ENCODE peak calls at places on chromosomes 11 and 22, in ten cellular contexts. One of them, this sample, is unnamed.

GRCh38 chr11:75919525-75919924 is 104.5 kb downstream of the UVRAG start:
- DNase-seq in ovary: no peak
- DNase-seq in T47D: no peak
- DNase-seq in choroid plexus epithelial cell: peak
- DNase-seq in activated CD4-positive, alpha-beta T cell treated with anti-CD3 and anti-CD28 coated beads, Interleukin-2, amount 50 U/mL, for 1 hour: no peak
- DNase-seq in HT-29: no peak
- DNase-seq in cardiac fibroblast: peak
- DNase-seq in NCI-H1417: no peak
- DNase-seq in brain microvascular endothelial cell: no peak
- DNase-seq in fibroblast of lung: peak
- DNase-seq in this sample: no peak

GRCh38 chr11:126426820-126427749 is 71.6 kb downstream of the ST3GAL4 start:
- DNase-seq in ovary: peak
- DNase-seq in T47D: no peak
- DNase-seq in choroid plexus epithelial cell: no peak
- DNase-seq in activated CD4-positive, alpha-beta T cell treated with anti-CD3 and anti-CD28 coated beads, Interleukin-2, amount 50 U/mL, for 1 hour: no peak
- DNase-seq in HT-29: no peak
- DNase-seq in cardiac fibroblast: no peak
- DNase-seq in NCI-H1417: no peak
- DNase-seq in brain microvascular endothelial cell: no peak
- DNase-seq in fibroblast of lung: no peak
- DNase-seq in this sample: no peak

GRCh38 chr11:116109228-116109627 is 605.0 kb upstream of the CADM1 start:
- DNase-seq in ovary: no peak
- DNase-seq in T47D: no peak
- DNase-seq in choroid plexus epithelial cell: peak
- DNase-seq in activated CD4-positive, alpha-beta T cell treated with anti-CD3 and anti-CD28 coated beads, Interleukin-2, amount 50 U/mL, for 1 hour: no peak
- DNase-seq in HT-29: no peak
- DNase-seq in cardiac fibroblast: peak
- DNase-seq in NCI-H1417: no peak
- DNase-seq in brain microvascular endothelial cell: peak
- DNase-seq in fibroblast of lung: peak
- DNase-seq in this sample: no peak

GRCh38 chr22:17783317-17783716 is 9.0 kb upstream of the BID start:
- DNase-seq in ovary: no peak
- DNase-seq in T47D: no peak
- DNase-seq in choroid plexus epithelial cell: no peak
- DNase-seq in activated CD4-positive, alpha-beta T cell treated with anti-CD3 and anti-CD28 coated beads, Interleukin-2, amount 50 U/mL, for 1 hour: no peak
- DNase-seq in HT-29: no peak
- DNase-seq in cardiac fibroblast: peak
- DNase-seq in NCI-H1417: no peak
- DNase-seq in brain microvascular endothelial cell: no peak
- DNase-seq in fibroblast of lung: no peak
- DNase-seq in this sample: no peak

GRCh38 chr11:27501102-27501501 is 5.5 kb downstream of the LIN7C start:
- DNase-seq in ovary: no peak
- DNase-seq in T47D: no peak
- DNase-seq in choroid plexus epithelial cell: no peak
- DNase-seq in activated CD4-positive, alpha-beta T cell treated with anti-CD3 and anti-CD28 coated beads, Interleukin-2, amount 50 U/mL, for 1 hour: no peak
- DNase-seq in HT-29: no peak
- DNase-seq in cardiac fibroblast: no peak
- DNase-seq in NCI-H1417: no peak
- DNase-seq in brain microvascular endothelial cell: no peak
- DNase-seq in fibroblast of lung: no peak
- DNase-seq in this sample: no peak

GRCh38 chr11:66267379-66268209 is 845 bp upstream of the RAB1B start:
- DNase-seq in ovary: peak
- DNase-seq in T47D: peak
- DNase-seq in choroid plexus epithelial cell: peak
- DNase-seq in activated CD4-positive, alpha-beta T cell treated with anti-CD3 and anti-CD28 coated beads, Interleukin-2, amount 50 U/mL, for 1 hour: peak
- DNase-seq in HT-29: peak
- DNase-seq in cardiac fibroblast: peak
- DNase-seq in NCI-H1417: peak
- DNase-seq in brain microvascular endothelial cell: peak
- DNase-seq in fibroblast of lung: peak
- DNase-seq in this sample: no peak

GRCh38 chr11:122209619-122210377 is 93.8 kb upstream of the BLID start:
- DNase-seq in ovary: peak
- DNase-seq in T47D: no peak
- DNase-seq in choroid plexus epithelial cell: peak
- DNase-seq in activated CD4-positive, alpha-beta T cell treated with anti-CD3 and anti-CD28 coated beads, Interleukin-2, amount 50 U/mL, for 1 hour: no peak
- DNase-seq in HT-29: no peak
- DNase-seq in cardiac fibroblast: peak
- DNase-seq in NCI-H1417: no peak
- DNase-seq in brain microvascular endothelial cell: peak
- DNase-seq in fibroblast of lung: peak
- DNase-seq in this sample: no peak

GRCh38 chr11:2484576-2485125 is 39.8 kb downstream of the KCNQ1 start:
- DNase-seq in ovary: no peak
- DNase-seq in T47D: no peak
- DNase-seq in choroid plexus epithelial cell: no peak
- DNase-seq in activated CD4-positive, alpha-beta T cell treated with anti-CD3 and anti-CD28 coated beads, Interleukin-2, amount 50 U/mL, for 1 hour: no peak
- DNase-seq in HT-29: no peak
- DNase-seq in cardiac fibroblast: no peak
- DNase-seq in NCI-H1417: no peak
- DNase-seq in brain microvascular endothelial cell: no peak
- DNase-seq in fibroblast of lung: no peak
- DNase-seq in this sample: no peak

GRCh38 chr22:17706451-17706900 is 67.8 kb downstream of the BID start:
- DNase-seq in ovary: peak
- DNase-seq in T47D: peak
- DNase-seq in choroid plexus epithelial cell: peak
- DNase-seq in activated CD4-positive, alpha-beta T cell treated with anti-CD3 and anti-CD28 coated beads, Interleukin-2, amount 50 U/mL, for 1 hour: peak
- DNase-seq in HT-29: peak
- DNase-seq in cardiac fibroblast: peak
- DNase-seq in NCI-H1417: no peak
- DNase-seq in brain microvascular endothelial cell: peak
- DNase-seq in fibroblast of lung: peak
- DNase-seq in this sample: peak

GRCh38 chr11:1988667-1989317 is 8.8 kb downstream of the H19 start:
- DNase-seq in ovary: peak
- DNase-seq in T47D: no peak
- DNase-seq in choroid plexus epithelial cell: no peak
- DNase-seq in activated CD4-positive, alpha-beta T cell treated with anti-CD3 and anti-CD28 coated beads, Interleukin-2, amount 50 U/mL, for 1 hour: no peak
- DNase-seq in HT-29: no peak
- DNase-seq in cardiac fibroblast: no peak
- DNase-seq in NCI-H1417: no peak
- DNase-seq in brain microvascular endothelial cell: no peak
- DNase-seq in fibroblast of lung: no peak
- DNase-seq in this sample: no peak

GRCh38 chr11:119590651-119591308 is 138.2 kb downstream of the NECTIN1 start:
- DNase-seq in ovary: no peak
- DNase-seq in T47D: peak
- DNase-seq in choroid plexus epithelial cell: no peak
- DNase-seq in activated CD4-positive, alpha-beta T cell treated with anti-CD3 and anti-CD28 coated beads, Interleukin-2, amount 50 U/mL, for 1 hour: no peak
- DNase-seq in HT-29: peak
- DNase-seq in cardiac fibroblast: no peak
- DNase-seq in NCI-H1417: no peak
- DNase-seq in brain microvascular endothelial cell: no peak
- DNase-seq in fibroblast of lung: no peak
- DNase-seq in this sample: peak

GRCh38 chr11:133058501-133058900 is 473.8 kb downstream of the OPCML start:
- DNase-seq in ovary: no peak
- DNase-seq in T47D: no peak
- DNase-seq in choroid plexus epithelial cell: no peak
- DNase-seq in activated CD4-positive, alpha-beta T cell treated with anti-CD3 and anti-CD28 coated beads, Interleukin-2, amount 50 U/mL, for 1 hour: no peak
- DNase-seq in HT-29: no peak
- DNase-seq in cardiac fibroblast: no peak
- DNase-seq in NCI-H1417: no peak
- DNase-seq in brain microvascular endothelial cell: no peak
- DNase-seq in fibroblast of lung: no peak
- DNase-seq in this sample: no peak

GRCh38 chr22:36253523-36254490 is 874 bp downstream of the APOL1 start:
- DNase-seq in ovary: peak
- DNase-seq in T47D: no peak
- DNase-seq in choroid plexus epithelial cell: peak
- DNase-seq in activated CD4-positive, alpha-beta T cell treated with anti-CD3 and anti-CD28 coated beads, Interleukin-2, amount 50 U/mL, for 1 hour: no peak
- DNase-seq in HT-29: peak
- DNase-seq in cardiac fibroblast: peak
- DNase-seq in NCI-H1417: no peak
- DNase-seq in brain microvascular endothelial cell: no peak
- DNase-seq in fibroblast of lung: peak
- DNase-seq in this sample: no peak

GRCh38 chr11:46003647-46004046 is 81.2 kb downstream of the LARGE2 start:
- DNase-seq in ovary: no peak
- DNase-seq in T47D: no peak
- DNase-seq in choroid plexus epithelial cell: peak
- DNase-seq in activated CD4-positive, alpha-beta T cell treated with anti-CD3 and anti-CD28 coated beads, Interleukin-2, amount 50 U/mL, for 1 hour: no peak
- DNase-seq in HT-29: no peak
- DNase-seq in cardiac fibroblast: peak
- DNase-seq in NCI-H1417: no peak
- DNase-seq in brain microvascular endothelial cell: no peak
- DNase-seq in fibroblast of lung: peak
- DNase-seq in this sample: no peak

GRCh38 chr11:43579171-43579918 is 101.2 kb upstream of the HSD17B12 start:
- DNase-seq in ovary: no peak
- DNase-seq in T47D: peak
- DNase-seq in choroid plexus epithelial cell: no peak
- DNase-seq in activated CD4-positive, alpha-beta T cell treated with anti-CD3 and anti-CD28 coated beads, Interleukin-2, amount 50 U/mL, for 1 hour: no peak
- DNase-seq in HT-29: no peak
- DNase-seq in cardiac fibroblast: peak
- DNase-seq in NCI-H1417: peak
- DNase-seq in brain microvascular endothelial cell: no peak
- DNase-seq in fibroblast of lung: peak
- DNase-seq in this sample: no peak

GRCh38 chr22:25048659-25049657 is 96.4 kb downstream of the KIAA1671 start:
- DNase-seq in ovary: peak
- DNase-seq in T47D: peak
- DNase-seq in choroid plexus epithelial cell: peak
- DNase-seq in activated CD4-positive, alpha-beta T cell treated with anti-CD3 and anti-CD28 coated beads, Interleukin-2, amount 50 U/mL, for 1 hour: peak
- DNase-seq in HT-29: peak
- DNase-seq in cardiac fibroblast: peak
- DNase-seq in NCI-H1417: peak
- DNase-seq in brain microvascular endothelial cell: peak
- DNase-seq in fibroblast of lung: peak
- DNase-seq in this sample: no peak

GRCh38 chr11:103699216-103699615 is 337.2 kb upstream of the DDI1 start:
- DNase-seq in ovary: no peak
- DNase-seq in T47D: peak
- DNase-seq in choroid plexus epithelial cell: peak
- DNase-seq in activated CD4-positive, alpha-beta T cell treated with anti-CD3 and anti-CD28 coated beads, Interleukin-2, amount 50 U/mL, for 1 hour: no peak
- DNase-seq in HT-29: peak
- DNase-seq in cardiac fibroblast: peak
- DNase-seq in NCI-H1417: no peak
- DNase-seq in brain microvascular endothelial cell: no peak
- DNase-seq in fibroblast of lung: no peak
- DNase-seq in this sample: no peak

GRCh38 chr11:119779195-119780071 is 50.4 kb upstream of the NECTIN1 start:
- DNase-seq in ovary: no peak
- DNase-seq in T47D: no peak
- DNase-seq in choroid plexus epithelial cell: no peak
- DNase-seq in activated CD4-positive, alpha-beta T cell treated with anti-CD3 and anti-CD28 coated beads, Interleukin-2, amount 50 U/mL, for 1 hour: no peak
- DNase-seq in HT-29: no peak
- DNase-seq in cardiac fibroblast: no peak
- DNase-seq in NCI-H1417: no peak
- DNase-seq in brain microvascular endothelial cell: no peak
- DNase-seq in fibroblast of lung: no peak
- DNase-seq in this sample: no peak

GRCh38 chr11:68028802-68029475 is 1.5 kb upstream of the NDUFS8 start:
- DNase-seq in ovary: no peak
- DNase-seq in T47D: no peak
- DNase-seq in choroid plexus epithelial cell: peak
- DNase-seq in activated CD4-positive, alpha-beta T cell treated with anti-CD3 and anti-CD28 coated beads, Interleukin-2, amount 50 U/mL, for 1 hour: no peak
- DNase-seq in HT-29: no peak
- DNase-seq in cardiac fibroblast: peak
- DNase-seq in NCI-H1417: no peak
- DNase-seq in brain microvascular endothelial cell: no peak
- DNase-seq in fibroblast of lung: peak
- DNase-seq in this sample: no peak

GRCh38 chr11:121586727-121587126 is 134.0 kb upstream of the SORL1-AS1 start:
- DNase-seq in ovary: no peak
- DNase-seq in T47D: no peak
- DNase-seq in choroid plexus epithelial cell: no peak
- DNase-seq in activated CD4-positive, alpha-beta T cell treated with anti-CD3 and anti-CD28 coated beads, Interleukin-2, amount 50 U/mL, for 1 hour: no peak
- DNase-seq in HT-29: no peak
- DNase-seq in cardiac fibroblast: no peak
- DNase-seq in NCI-H1417: no peak
- DNase-seq in brain microvascular endothelial cell: no peak
- DNase-seq in fibroblast of lung: no peak
- DNase-seq in this sample: no peak

GRCh38 chr11:78228467-78228866 is 39.7 kb downstream of the USP35 start:
- DNase-seq in ovary: peak
- DNase-seq in T47D: peak
- DNase-seq in choroid plexus epithelial cell: peak
- DNase-seq in activated CD4-positive, alpha-beta T cell treated with anti-CD3 and anti-CD28 coated beads, Interleukin-2, amount 50 U/mL, for 1 hour: no peak
- DNase-seq in HT-29: peak
- DNase-seq in cardiac fibroblast: peak
- DNase-seq in NCI-H1417: peak
- DNase-seq in brain microvascular endothelial cell: peak
- DNase-seq in fibroblast of lung: peak
- DNase-seq in this sample: peak

GRCh38 chr22:31340765-31341247 is 5.3 kb downstream of the PATZ1 start:
- DNase-seq in ovary: no peak
- DNase-seq in T47D: no peak
- DNase-seq in choroid plexus epithelial cell: no peak
- DNase-seq in activated CD4-positive, alpha-beta T cell treated with anti-CD3 and anti-CD28 coated beads, Interleukin-2, amount 50 U/mL, for 1 hour: no peak
- DNase-seq in HT-29: no peak
- DNase-seq in cardiac fibroblast: no peak
- DNase-seq in NCI-H1417: no peak
- DNase-seq in brain microvascular endothelial cell: no peak
- DNase-seq in fibroblast of lung: no peak
- DNase-seq in this sample: no peak

This sample was measured in LNCaP clone FGC.